ENCODE peak calls at places on chromosome 20, in ten cellular contexts. S is colonic mucosa, N is neural progenitor cell, P is lower lobe of right lung, H is ascending aorta, E is tibial nerve, Q is IMR-90, Y is breast epithelium, K is pancreas, U is hepatocyte. C is an unnamed sample.
A peak's percentile ranks its signal among the peaks of the same experiment; 100 is the strongest.

GRCh38 chr20:3858689-3859088 is 12.1 kb downstream of the MAVS start:
- DNase-seq in N (no peak), Y (no peak), U (no peak), Q (no peak), H (no peak), K (no peak), E (no peak), S (no peak), P (no peak), C (no peak)

GRCh38 chr20:40686893-40687292 is 2.1 kb downstream of the MAFB start:
- DNase-seq in S (no peak), N (peak; percentile 43), K (no peak), U (no peak), P (no peak), Q (no peak), H (no peak), Y (no peak), E (no peak), C (no peak)

GRCh38 chr20:5716953-5717352 is 33.2 kb upstream of the SHLD1 start:
- DNase-seq in U (no peak), P (no peak), N (no peak), K (no peak), E (no peak), S (no peak), Q (no peak), H (no peak), Y (no peak), C (no peak)

GRCh38 chr20:5977223-5977622 is 26.8 kb downstream of the MCM8 start:
- DNase-seq in U (no peak), N (no peak), H (no peak), E (no peak), K (no peak), S (no peak), Y (no peak), Q (no peak), P (no peak), C (peak; percentile 87)

GRCh38 chr20:3839328-3839727 is 7.3 kb upstream of the MAVS start:
- DNase-seq in K (no peak), N (peak; percentile 25), E (no peak), S (no peak), H (no peak), U (no peak), Y (no peak), Q (no peak), P (no peak), C (no peak)

GRCh38 chr20:23668477-23668951 is 20.3 kb downstream of the CST4 start:
- DNase-seq in Q (peak; percentile 50), S (peak; percentile 60), U (peak; percentile 82), K (no peak), E (peak; percentile 49), N (peak; percentile 72), H (no peak), Y (no peak), P (no peak), C (peak; percentile 50)

GRCh38 chr20:19767070-19767469 is 9.0 kb downstream of the RIN2 start:
- DNase-seq in K (no peak), H (no peak), U (peak; percentile 34), P (no peak), S (no peak), Q (no peak), E (no peak), Y (no peak), N (no peak), C (peak; percentile 64)

GRCh38 chr20:34388000-34388399 is 24.9 kb downstream of the ITCH start:
- DNase-seq in U (no peak), Q (no peak), P (no peak), S (no peak), H (no peak), Y (no peak), E (no peak), K (no peak), N (no peak), C (no peak)

GRCh38 chr20:19947611-19948264 is 69.4 kb upstream of the NAA20 start:
- DNase-seq in S (no peak), Q (peak; percentile 97), E (no peak), N (no peak), H (no peak), P (no peak), U (peak; percentile 44), K (peak; percentile 68), Y (no peak), C (peak; percentile 33)

GRCh38 chr20:59778615-59779200 is 154.7 kb downstream of the SYCP2 start:
- DNase-seq in U (no peak), P (no peak), Q (no peak), E (no peak), H (peak; percentile 42), Y (peak; percentile 37), K (no peak), N (no peak), S (peak; percentile 2), C (no peak)

GRCh38 chr20:34089655-34090324 is 22.3 kb downstream of the EIF2S2 start:
- DNase-seq in E (no peak), P (no peak), K (no peak), H (peak; percentile 37), N (no peak), Y (no peak), U (no peak), Q (no peak), S (no peak), C (no peak)

GRCh38 chr20:60754866-60755265 is 497.2 kb upstream of the CDH4 start:
- DNase-seq in H (no peak), E (no peak), P (no peak), S (no peak), U (no peak), N (no peak), Q (no peak), Y (no peak), K (no peak), C (no peak)

GRCh38 chr20:60125521-60125920 is 167.3 kb downstream of the CDH26 start:
- DNase-seq in U (no peak), H (no peak), E (no peak), Y (no peak), P (no peak), Q (no peak), K (no peak), N (no peak), S (no peak), C (no peak)

GRCh38 chr20:23884136-23884770 is 4.7 kb upstream of the CST5 start:
- DNase-seq in U (no peak), P (no peak), N (no peak), S (no peak), H (no peak), K (no peak), Y (no peak), E (no peak), Q (no peak), C (no peak)

GRCh38 chr20:5080384-5080877 is 39.3 kb downstream of the PCNA start:
- DNase-seq in P (peak; percentile 88), H (peak; percentile 81), S (no peak), K (no peak), U (no peak), E (peak; percentile 62), Y (no peak), Q (peak; percentile 54), N (no peak), C (no peak)

GRCh38 chr20:25083773-25084615 is 2.1 kb upstream of the VSX1 start:
- DNase-seq in P (no peak), N (peak; percentile 76), E (no peak), K (no peak), Q (no peak), Y (no peak), S (no peak), H (no peak), U (peak; percentile 51), C (no peak)
- TF ChIP-seq CTCF in P (peak; percentile 43), N (peak; percentile 73), E (no peak), K (peak; percentile 43), Q (peak; percentile 27), Y (no peak), S (no peak), H (peak; percentile 30), U (peak; percentile 44), C (no peak)

GRCh38 chr20:2794866-2795447 is 5.5 kb downstream of the CPXM1 start:
- DNase-seq in Q (no peak), E (no peak), N (no peak), P (no peak), S (no peak), Y (no peak), U (no peak), K (no peak), H (no peak), C (no peak)
- H3K27me3 ChIP-seq in Q (peaks cover 32% of the 10 kb centered on the region), E (no peaks in the 10 kb centered on the region), N (no peaks in the 10 kb centered on the region), P (peaks cover 27% of the 10 kb centered on the region), S (peaks cover 17% of the 10 kb centered on the region), Y (no peaks in the 10 kb centered on the region), U (peaks cover 23% of the 10 kb centered on the region), K (no peaks in the 10 kb centered on the region), H (no peaks in the 10 kb centered on the region), C (peaks cover 10% of the 10 kb centered on the region)

DNA sequence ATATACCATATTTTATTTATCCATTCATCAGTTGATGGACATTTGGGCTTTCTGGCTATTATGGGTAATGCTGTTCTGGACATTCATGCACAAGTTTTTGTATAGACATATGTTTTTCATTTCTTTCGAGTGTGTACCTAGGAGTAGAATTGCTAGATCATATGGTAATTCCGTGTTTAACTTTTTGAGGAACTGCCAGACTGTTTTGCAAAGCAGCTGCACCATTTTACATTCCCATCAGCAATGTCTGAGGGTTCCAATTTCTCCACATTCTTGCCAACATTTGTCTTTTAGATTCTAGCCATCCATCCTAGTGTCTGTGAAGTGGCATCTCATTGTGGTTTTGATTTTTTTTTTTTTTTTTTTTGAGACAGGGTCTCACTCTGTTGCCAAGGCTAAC is 20.8 kb downstream of the SRC start:
- DNase-seq in E (no peak), K (no peak), N (no peak), P (no peak), Y (no peak), U (no peak), Q (no peak), S (no peak), H (no peak), C (no peak)
- H3K36me3 ChIP-seq in E (no peaks in the 10 kb centered on the region), K (no peaks in the 10 kb centered on the region), N (peaks cover 14% of the 10 kb centered on the region), P (peaks cover 19% of the 10 kb centered on the region), Y (no peaks in the 10 kb centered on the region), U (peaks cover 7% of the 10 kb centered on the region), Q (peaks cover 22% of the 10 kb centered on the region), S (no peaks in the 10 kb centered on the region), H (peaks cover 28% of the 10 kb centered on the region), C (peaks cover 10% of the 10 kb centered on the region)

GRCh38 chr20:54207743-54208491 is at the start of gene PFDN4:
- DNase-seq in H (peak; percentile 87), Q (peak; percentile 79), Y (peak; percentile 78), K (peak; percentile 92), S (peak; percentile 88), U (peak; percentile 92), E (peak; percentile 62), N (peak; percentile 89), P (peak; percentile 87), C (peak; percentile 63)

GRCh38 chr20:54209216-54209813 is 1.4 kb downstream of the PFDN4 start:
- DNase-seq in P (no peak), Y (no peak), K (no peak), E (no peak), U (no peak), N (no peak), Q (no peak), S (no peak), H (no peak), C (no peak)

GRCh38 chr20:54207053-54207742 is 689 bp upstream of the PFDN4 start:
- DNase-seq in S (no peak), Q (no peak), U (no peak), E (no peak), H (no peak), Y (no peak), K (no peak), P (no peak), N (no peak), C (no peak)

GRCh38 chr20:54212226-54212625 is 4.3 kb downstream of the PFDN4 start:
- DNase-seq in Y (no peak), N (no peak), Q (peak; percentile 66), S (no peak), E (no peak), K (no peak), P (no peak), U (no peak), H (no peak), C (no peak)

GRCh38 chr20:54208492-54209044 is 681 bp downstream of the PFDN4 start:
- DNase-seq in Q (peak; percentile 63), U (peak; percentile 54), H (no peak), S (no peak), K (no peak), P (no peak), E (no peak), N (peak; percentile 38), Y (no peak), C (peak; percentile 46)
- TF ChIP-seq CTCF in Q (no peak), U (no peak), H (no peak), S (no peak), K (no peak), P (no peak), E (no peak), N (no peak), Y (no peak), C (no peak)

C was measured in bronchial epithelial cell.